ENCODE peak calls at places on chromosomes 1 and 21, in six cellular contexts. One of them, this sample, is unnamed.

GRCh38 chr1:45954401-45954847 is 151.0 kb downstream of the MAST2 start:
- DNase-seq in SK-N-SH: no peak
- DNase-seq in sigmoid colon: no peak
- DNase-seq in K562: peak; percentile 33
- DNase-seq in stomach: no peak
- DNase-seq in esophagus muscularis mucosa: no peak
- DNase-seq in this sample: no peak

GRCh38 chr1:115437146-115437639 is 99.1 kb upstream of the NGF start:
- DNase-seq in SK-N-SH: no peak
- DNase-seq in K562: no peak
- DNase-seq in esophagus muscularis mucosa: no peak
- DNase-seq in stomach: no peak
- DNase-seq in sigmoid colon: no peak
- DNase-seq in this sample: no peak

GRCh38 chr1:212234431-212235298 is 50.5 kb upstream of the PPP2R5A start:
- DNase-seq in sigmoid colon: peak; percentile 83
- DNase-seq in K562: peak; percentile 90
- DNase-seq in stomach: no peak
- DNase-seq in esophagus muscularis mucosa: no peak
- DNase-seq in SK-N-SH: peak; percentile 12
- DNase-seq in this sample: peak; percentile 89

GRCh38 chr1:36134805-36135339 is 9.8 kb upstream of the COL8A2 start:
- DNase-seq in K562: peak; percentile 90
- DNase-seq in SK-N-SH: peak; percentile 86
- DNase-seq in sigmoid colon: no peak
- DNase-seq in stomach: peak; percentile 55
- DNase-seq in esophagus muscularis mucosa: no peak
- DNase-seq in this sample: peak; percentile 48

GRCh38 chr1:21665711-21666571 is 3.2 kb downstream of the RAP1GAP start:
- DNase-seq in SK-N-SH: no peak
- DNase-seq in esophagus muscularis mucosa: no peak
- DNase-seq in stomach: peak; percentile 31
- DNase-seq in K562: no peak
- DNase-seq in sigmoid colon: peak; percentile 28
- DNase-seq in this sample: no peak

GRCh38 chr1:213303286-213303685 is 252.2 kb downstream of the RPS6KC1 start:
- DNase-seq in K562: no peak
- DNase-seq in sigmoid colon: no peak
- DNase-seq in esophagus muscularis mucosa: no peak
- DNase-seq in stomach: no peak
- DNase-seq in SK-N-SH: no peak
- DNase-seq in this sample: no peak

GRCh38 chr1:208374391-208374941 is 130.3 kb upstream of the PLXNA2 start:
- DNase-seq in SK-N-SH: no peak
- DNase-seq in esophagus muscularis mucosa: no peak
- DNase-seq in sigmoid colon: no peak
- DNase-seq in K562: no peak
- DNase-seq in stomach: no peak
- DNase-seq in this sample: no peak

GRCh38 chr1:118337346-118337745 is 152.3 kb upstream of the SPAG17 start:
- DNase-seq in esophagus muscularis mucosa: no peak
- DNase-seq in SK-N-SH: no peak
- DNase-seq in sigmoid colon: no peak
- DNase-seq in K562: no peak
- DNase-seq in stomach: no peak
- DNase-seq in this sample: no peak

GRCh38 chr1:112706505-112707216 is at the start of gene RHOC:
- DNase-seq in esophagus muscularis mucosa: no peak
- DNase-seq in SK-N-SH: peak; percentile 95
- DNase-seq in sigmoid colon: peak; percentile 85
- DNase-seq in stomach: peak; percentile 75
- DNase-seq in K562: peak; percentile 96
- DNase-seq in this sample: peak; percentile 94

GRCh38 chr1:179038528-179039281 is 13.0 kb downstream of the FAM20B start:
- DNase-seq in stomach: no peak
- DNase-seq in sigmoid colon: no peak
- DNase-seq in K562: no peak
- DNase-seq in esophagus muscularis mucosa: no peak
- DNase-seq in SK-N-SH: peak; percentile 49
- DNase-seq in this sample: no peak

GRCh38 chr1:225602590-225603206 is 50.2 kb downstream of the ENAH start:
- DNase-seq in stomach: no peak
- DNase-seq in K562: no peak
- DNase-seq in SK-N-SH: no peak
- DNase-seq in sigmoid colon: no peak
- DNase-seq in esophagus muscularis mucosa: no peak
- DNase-seq in this sample: no peak

GRCh38 chr1:94698341-94698740 is 121.8 kb upstream of the SLC44A3 start:
- DNase-seq in K562: no peak
- DNase-seq in SK-N-SH: no peak
- DNase-seq in esophagus muscularis mucosa: no peak
- DNase-seq in sigmoid colon: no peak
- DNase-seq in stomach: no peak
- DNase-seq in this sample: no peak

GRCh38 chr1:20385630-20386029 is 95.0 kb downstream of the VWA5B1 start:
- DNase-seq in K562: no peak
- DNase-seq in SK-N-SH: no peak
- DNase-seq in esophagus muscularis mucosa: no peak
- DNase-seq in stomach: no peak
- DNase-seq in sigmoid colon: no peak
- DNase-seq in this sample: no peak

GRCh38 chr1:245797592-245798366 is 643.0 kb downstream of the KIF26B start:
- DNase-seq in SK-N-SH: no peak
- DNase-seq in esophagus muscularis mucosa: no peak
- DNase-seq in sigmoid colon: no peak
- DNase-seq in K562: peak; percentile 71
- DNase-seq in stomach: no peak
- DNase-seq in this sample: peak; percentile 33

GRCh38 chr1:58345215-58346075 is 201.1 kb downstream of the OMA1 start:
- DNase-seq in K562: no peak
- DNase-seq in SK-N-SH: no peak
- DNase-seq in sigmoid colon: no peak
- DNase-seq in esophagus muscularis mucosa: no peak
- DNase-seq in stomach: no peak
- DNase-seq in this sample: no peak

GRCh38 chr1:235351441-235351840 is 15.8 kb upstream of the TBCE start:
- DNase-seq in esophagus muscularis mucosa: no peak
- DNase-seq in stomach: no peak
- DNase-seq in SK-N-SH: no peak
- DNase-seq in sigmoid colon: no peak
- DNase-seq in K562: no peak
- DNase-seq in this sample: no peak

GRCh38 chr1:229664133-229664689 is 38.2 kb downstream of the URB2 start:
- DNase-seq in sigmoid colon: no peak
- DNase-seq in stomach: peak; percentile 52
- DNase-seq in SK-N-SH: peak; percentile 46
- DNase-seq in K562: no peak
- DNase-seq in esophagus muscularis mucosa: no peak
- DNase-seq in this sample: peak; percentile 36

GRCh38 chr1:2053217-2053616 is 3.0 kb downstream of the PRKCZ start:
- DNase-seq in sigmoid colon: no peak
- DNase-seq in stomach: no peak
- DNase-seq in SK-N-SH: no peak
- DNase-seq in K562: no peak
- DNase-seq in esophagus muscularis mucosa: no peak
- DNase-seq in this sample: no peak

GRCh38 chr1:56291374-56291841 is 288.0 kb downstream of the PLPP3 start:
- DNase-seq in SK-N-SH: no peak
- DNase-seq in K562: no peak
- DNase-seq in sigmoid colon: no peak
- DNase-seq in esophagus muscularis mucosa: no peak
- DNase-seq in stomach: no peak
- DNase-seq in this sample: no peak

GRCh38 chr1:62438163-62438562 is 1.3 kb downstream of the USP1 start:
- DNase-seq in esophagus muscularis mucosa: no peak
- DNase-seq in stomach: no peak
- DNase-seq in sigmoid colon: no peak
- DNase-seq in K562: no peak
- DNase-seq in SK-N-SH: no peak
- DNase-seq in this sample: no peak
- H3K27ac ChIP-seq in esophagus muscularis mucosa: peak overlapping the region; percentile 92
- H3K27ac ChIP-seq in stomach: peak overlapping the region; percentile 100
- H3K27ac ChIP-seq in sigmoid colon: peak overlapping the region; percentile 99
- H3K27ac ChIP-seq in K562: peak overlapping the region; percentile 97
- H3K27ac ChIP-seq in SK-N-SH: peak overlapping the region; percentile 39
- H3K27ac ChIP-seq in this sample: no peak overlapping the region

DNA sequence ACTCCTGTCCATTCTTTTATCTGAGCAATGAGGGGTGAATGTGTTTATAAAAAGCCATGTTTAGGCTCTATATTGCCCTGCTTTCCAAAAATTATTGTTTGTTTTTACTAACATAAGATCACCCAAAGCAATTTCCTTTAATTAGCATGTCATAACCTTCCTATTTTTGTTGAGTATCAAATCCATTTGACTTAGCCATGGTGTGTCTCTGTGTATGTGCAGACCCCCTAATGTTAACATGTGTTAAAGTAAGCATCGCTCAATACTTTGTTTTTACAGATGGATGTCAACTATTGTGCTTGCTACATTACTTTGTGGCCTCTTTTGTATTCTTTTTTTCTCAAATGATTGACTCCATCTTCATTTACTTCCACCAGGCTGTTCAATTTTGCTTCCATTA is 585.4 kb downstream of the USP25 start:
- DNase-seq in SK-N-SH: no peak
- DNase-seq in stomach: no peak
- DNase-seq in sigmoid colon: no peak
- DNase-seq in K562: no peak
- DNase-seq in esophagus muscularis mucosa: no peak
- DNase-seq in this sample: no peak
- TF ChIP-seq POLR2AphosphoS5 in SK-N-SH: no peak
- TF ChIP-seq POLR2AphosphoS5 in stomach: no peak
- TF ChIP-seq POLR2AphosphoS5 in sigmoid colon: no peak
- TF ChIP-seq POLR2AphosphoS5 in K562: no peak
- TF ChIP-seq POLR2AphosphoS5 in esophagus muscularis mucosa: no peak
- TF ChIP-seq POLR2AphosphoS5 in this sample: no peak

GRCh38 chr1:34328281-34328680 is 151.6 kb downstream of the C1orf94 start:
- DNase-seq in esophagus muscularis mucosa: peak; percentile 90
- DNase-seq in stomach: no peak
- DNase-seq in SK-N-SH: no peak
- DNase-seq in K562: no peak
- DNase-seq in sigmoid colon: no peak
- DNase-seq in this sample: no peak
- TF ChIP-seq EP300 in esophagus muscularis mucosa: no peak
- TF ChIP-seq EP300 in stomach: no peak
- TF ChIP-seq EP300 in SK-N-SH: no peak
- TF ChIP-seq EP300 in K562: no peak
- TF ChIP-seq EP300 in sigmoid colon: no peak
- TF ChIP-seq EP300 in this sample: no peak

GRCh38 chr1:119469741-119470140 is 37.3 kb upstream of the HSD3B1 start:
- DNase-seq in K562: no peak
- DNase-seq in esophagus muscularis mucosa: no peak
- DNase-seq in stomach: no peak
- DNase-seq in SK-N-SH: no peak
- DNase-seq in sigmoid colon: no peak
- DNase-seq in this sample: no peak

GRCh38 chr1:119467857-119468666 is 38.9 kb upstream of the HSD3B1 start:
- DNase-seq in SK-N-SH: no peak
- DNase-seq in K562: no peak
- DNase-seq in stomach: no peak
- DNase-seq in sigmoid colon: no peak
- DNase-seq in esophagus muscularis mucosa: no peak
- DNase-seq in this sample: no peak

GRCh38 chr1:119467219-119467618 is 39.8 kb upstream of the HSD3B1 start:
- DNase-seq in stomach: no peak
- DNase-seq in esophagus muscularis mucosa: no peak
- DNase-seq in K562: no peak
- DNase-seq in sigmoid colon: no peak
- DNase-seq in SK-N-SH: no peak
- DNase-seq in this sample: no peak

GRCh38 chr1:119463569-119463968 is 43.4 kb upstream of the HSD3B1 start:
- DNase-seq in K562: no peak
- DNase-seq in SK-N-SH: no peak
- DNase-seq in stomach: no peak
- DNase-seq in esophagus muscularis mucosa: no peak
- DNase-seq in sigmoid colon: no peak
- DNase-seq in this sample: no peak

GRCh38 chr1:119466419-119466818 is 40.6 kb upstream of the HSD3B1 start:
- DNase-seq in sigmoid colon: no peak
- DNase-seq in K562: no peak
- DNase-seq in SK-N-SH: no peak
- DNase-seq in esophagus muscularis mucosa: no peak
- DNase-seq in stomach: no peak
- DNase-seq in this sample: no peak
- H3K27ac ChIP-seq in sigmoid colon: no peak overlapping the region
- H3K27ac ChIP-seq in K562: no peak overlapping the region
- H3K27ac ChIP-seq in SK-N-SH: no peak overlapping the region
- H3K27ac ChIP-seq in esophagus muscularis mucosa: no peak overlapping the region
- H3K27ac ChIP-seq in stomach: no peak overlapping the region
- H3K27ac ChIP-seq in this sample: no peak overlapping the region

GRCh38 chr1:33462449-33463164 is 9.8 kb upstream of the ZSCAN20 start:
- DNase-seq in K562: no peak
- DNase-seq in sigmoid colon: no peak
- DNase-seq in esophagus muscularis mucosa: no peak
- DNase-seq in stomach: no peak
- DNase-seq in SK-N-SH: no peak
- DNase-seq in this sample: no peak

GRCh38 chr1:33455537-33456301 is 16.7 kb upstream of the ZSCAN20 start:
- DNase-seq in stomach: peak; percentile 42
- DNase-seq in K562: peak; percentile 70
- DNase-seq in SK-N-SH: peak; percentile 66
- DNase-seq in esophagus muscularis mucosa: no peak
- DNase-seq in sigmoid colon: no peak
- DNase-seq in this sample: peak; percentile 54

GRCh38 chr1:33460947-33461629 is 11.4 kb upstream of the ZSCAN20 start:
- DNase-seq in stomach: no peak
- DNase-seq in SK-N-SH: no peak
- DNase-seq in K562: no peak
- DNase-seq in sigmoid colon: peak; percentile 77
- DNase-seq in esophagus muscularis mucosa: no peak
- DNase-seq in this sample: no peak

GRCh38 chr1:33456302-33456886 is 16.1 kb upstream of the ZSCAN20 start:
- DNase-seq in sigmoid colon: no peak
- DNase-seq in stomach: no peak
- DNase-seq in SK-N-SH: no peak
- DNase-seq in esophagus muscularis mucosa: no peak
- DNase-seq in K562: peak; percentile 45
- DNase-seq in this sample: no peak

GRCh38 chr1:33459766-33460543 is 12.5 kb upstream of the ZSCAN20 start:
- DNase-seq in sigmoid colon: no peak
- DNase-seq in SK-N-SH: no peak
- DNase-seq in stomach: no peak
- DNase-seq in K562: no peak
- DNase-seq in esophagus muscularis mucosa: no peak
- DNase-seq in this sample: no peak
- TF ChIP-seq POLR2AphosphoS5 in sigmoid colon: no peak
- TF ChIP-seq POLR2AphosphoS5 in SK-N-SH: no peak
- TF ChIP-seq POLR2AphosphoS5 in stomach: no peak
- TF ChIP-seq POLR2AphosphoS5 in K562: no peak
- TF ChIP-seq POLR2AphosphoS5 in esophagus muscularis mucosa: no peak
- TF ChIP-seq POLR2AphosphoS5 in this sample: no peak